ENCODE peak calls at places on chromosomes 13 and 19, in ten cellular contexts. One of them, this sample, is unnamed.

GRCh38 chr13:43614063-43614462 is 172.7 kb downstream of the ENOX1 start:
- DNase-seq in heart right ventricle: no peak
- DNase-seq in cardiac muscle cell: no peak
- DNase-seq in fibroblast of lung: no peak
- DNase-seq in colonic mucosa: no peak
- DNase-seq in IMR-90: no peak
- DNase-seq in lower leg skin: no peak
- DNase-seq in foreskin fibroblast: no peak
- DNase-seq in brain microvascular endothelial cell: no peak
- DNase-seq in AG04450: no peak
- DNase-seq in this sample: no peak

GRCh38 chr13:59458908-59459579 is 704.7 kb downstream of the DIAPH3 start:
- DNase-seq in heart right ventricle: peak
- DNase-seq in cardiac muscle cell: peak
- DNase-seq in fibroblast of lung: peak
- DNase-seq in colonic mucosa: no peak
- DNase-seq in IMR-90: peak
- DNase-seq in lower leg skin: no peak
- DNase-seq in foreskin fibroblast: peak
- DNase-seq in brain microvascular endothelial cell: peak
- DNase-seq in AG04450: peak
- DNase-seq in this sample: peak

GRCh38 chr13:41065098-41065497 is 3.8 kb downstream of the WBP4 start:
- DNase-seq in heart right ventricle: no peak
- DNase-seq in cardiac muscle cell: peak
- DNase-seq in fibroblast of lung: peak
- DNase-seq in colonic mucosa: no peak
- DNase-seq in IMR-90: peak
- DNase-seq in lower leg skin: no peak
- DNase-seq in foreskin fibroblast: peak
- DNase-seq in brain microvascular endothelial cell: no peak
- DNase-seq in AG04450: peak
- DNase-seq in this sample: peak

GRCh38 chr19:11378319-11379189 is 4.1 kb downstream of the SWSAP1 start:
- DNase-seq in heart right ventricle: peak
- DNase-seq in cardiac muscle cell: peak
- DNase-seq in fibroblast of lung: peak
- DNase-seq in colonic mucosa: peak
- DNase-seq in IMR-90: peak
- DNase-seq in lower leg skin: peak
- DNase-seq in foreskin fibroblast: peak
- DNase-seq in brain microvascular endothelial cell: peak
- DNase-seq in AG04450: no peak
- DNase-seq in this sample: peak

GRCh38 chr13:65966991-65967451 is 1263.1 kb downstream of the PCDH9 start:
- DNase-seq in heart right ventricle: no peak
- DNase-seq in cardiac muscle cell: peak
- DNase-seq in fibroblast of lung: peak
- DNase-seq in colonic mucosa: no peak
- DNase-seq in IMR-90: peak
- DNase-seq in lower leg skin: no peak
- DNase-seq in foreskin fibroblast: peak
- DNase-seq in brain microvascular endothelial cell: peak
- DNase-seq in AG04450: no peak
- DNase-seq in this sample: no peak

GRCh38 chr13:110331362-110331761 is 24.3 kb downstream of the COL4A2 start:
- DNase-seq in heart right ventricle: no peak
- DNase-seq in cardiac muscle cell: peak
- DNase-seq in fibroblast of lung: peak
- DNase-seq in colonic mucosa: no peak
- DNase-seq in IMR-90: peak
- DNase-seq in lower leg skin: no peak
- DNase-seq in foreskin fibroblast: no peak
- DNase-seq in brain microvascular endothelial cell: peak
- DNase-seq in AG04450: no peak
- DNase-seq in this sample: no peak

GRCh38 chr19:50794074-50794777 is 4.0 kb downstream of the ACP4 start:
- DNase-seq in heart right ventricle: no peak
- DNase-seq in cardiac muscle cell: no peak
- DNase-seq in fibroblast of lung: no peak
- DNase-seq in colonic mucosa: peak
- DNase-seq in IMR-90: no peak
- DNase-seq in lower leg skin: no peak
- DNase-seq in foreskin fibroblast: peak
- DNase-seq in brain microvascular endothelial cell: no peak
- DNase-seq in AG04450: no peak
- DNase-seq in this sample: no peak

GRCh38 chr13:50892162-50892944 is 17.2 kb upstream of the RNASEH2B start:
- DNase-seq in heart right ventricle: no peak
- DNase-seq in cardiac muscle cell: no peak
- DNase-seq in fibroblast of lung: no peak
- DNase-seq in colonic mucosa: no peak
- DNase-seq in IMR-90: no peak
- DNase-seq in lower leg skin: no peak
- DNase-seq in foreskin fibroblast: no peak
- DNase-seq in brain microvascular endothelial cell: no peak
- DNase-seq in AG04450: no peak
- DNase-seq in this sample: no peak

GRCh38 chr13:108120332-108120731 is 95.0 kb downstream of the LIG4 start:
- DNase-seq in heart right ventricle: no peak
- DNase-seq in cardiac muscle cell: no peak
- DNase-seq in fibroblast of lung: no peak
- DNase-seq in colonic mucosa: no peak
- DNase-seq in IMR-90: no peak
- DNase-seq in lower leg skin: no peak
- DNase-seq in foreskin fibroblast: no peak
- DNase-seq in brain microvascular endothelial cell: no peak
- DNase-seq in AG04450: no peak
- DNase-seq in this sample: no peak

GRCh38 chr19:17246681-17247425 is 1.1 kb upstream of the NR2F6 start:
- DNase-seq in heart right ventricle: peak
- DNase-seq in cardiac muscle cell: peak
- DNase-seq in fibroblast of lung: peak
- DNase-seq in colonic mucosa: peak
- DNase-seq in IMR-90: peak
- DNase-seq in lower leg skin: no peak
- DNase-seq in foreskin fibroblast: peak
- DNase-seq in brain microvascular endothelial cell: no peak
- DNase-seq in AG04450: no peak
- DNase-seq in this sample: no peak

GRCh38 chr19:40691421-40692211 is 1.2 kb upstream of the NUMBL start:
- DNase-seq in heart right ventricle: no peak
- DNase-seq in cardiac muscle cell: no peak
- DNase-seq in fibroblast of lung: peak
- DNase-seq in colonic mucosa: no peak
- DNase-seq in IMR-90: no peak
- DNase-seq in lower leg skin: no peak
- DNase-seq in foreskin fibroblast: peak
- DNase-seq in brain microvascular endothelial cell: no peak
- DNase-seq in AG04450: no peak
- DNase-seq in this sample: no peak

GRCh38 chr13:112456138-112457056 is 80.2 kb downstream of the SPACA7 start:
- DNase-seq in heart right ventricle: no peak
- DNase-seq in cardiac muscle cell: no peak
- DNase-seq in fibroblast of lung: no peak
- DNase-seq in colonic mucosa: no peak
- DNase-seq in IMR-90: no peak
- DNase-seq in lower leg skin: no peak
- DNase-seq in foreskin fibroblast: no peak
- DNase-seq in brain microvascular endothelial cell: no peak
- DNase-seq in AG04450: no peak
- DNase-seq in this sample: no peak

GRCh38 chr19:51749979-51750378 is 1.7 kb downstream of the FPR1 start:
- DNase-seq in heart right ventricle: no peak
- DNase-seq in cardiac muscle cell: peak
- DNase-seq in fibroblast of lung: peak
- DNase-seq in colonic mucosa: no peak
- DNase-seq in IMR-90: no peak
- DNase-seq in lower leg skin: no peak
- DNase-seq in foreskin fibroblast: no peak
- DNase-seq in brain microvascular endothelial cell: no peak
- DNase-seq in AG04450: no peak
- DNase-seq in this sample: no peak

GRCh38 chr13:114026128-114026880 is 52.4 kb upstream of the C13orf46 start:
- DNase-seq in heart right ventricle: peak
- DNase-seq in cardiac muscle cell: no peak
- DNase-seq in fibroblast of lung: no peak
- DNase-seq in colonic mucosa: no peak
- DNase-seq in IMR-90: no peak
- DNase-seq in lower leg skin: no peak
- DNase-seq in foreskin fibroblast: no peak
- DNase-seq in brain microvascular endothelial cell: no peak
- DNase-seq in AG04450: no peak
- DNase-seq in this sample: no peak

GRCh38 chr13:114029866-114030625 is 56.2 kb upstream of the C13orf46 start:
- DNase-seq in heart right ventricle: peak
- DNase-seq in cardiac muscle cell: no peak
- DNase-seq in fibroblast of lung: no peak
- DNase-seq in colonic mucosa: no peak
- DNase-seq in IMR-90: no peak
- DNase-seq in lower leg skin: no peak
- DNase-seq in foreskin fibroblast: no peak
- DNase-seq in brain microvascular endothelial cell: no peak
- DNase-seq in AG04450: no peak
- DNase-seq in this sample: no peak

GRCh38 chr13:114025432-114026127 is 51.7 kb upstream of the C13orf46 start:
- DNase-seq in heart right ventricle: peak
- DNase-seq in cardiac muscle cell: peak
- DNase-seq in fibroblast of lung: peak
- DNase-seq in colonic mucosa: no peak
- DNase-seq in IMR-90: peak
- DNase-seq in lower leg skin: no peak
- DNase-seq in foreskin fibroblast: peak
- DNase-seq in brain microvascular endothelial cell: peak
- DNase-seq in AG04450: peak
- DNase-seq in this sample: peak

GRCh38 chr13:114027046-114027760 is 53.3 kb upstream of the C13orf46 start:
- DNase-seq in heart right ventricle: peak
- DNase-seq in cardiac muscle cell: peak
- DNase-seq in fibroblast of lung: peak
- DNase-seq in colonic mucosa: no peak
- DNase-seq in IMR-90: peak
- DNase-seq in lower leg skin: no peak
- DNase-seq in foreskin fibroblast: peak
- DNase-seq in brain microvascular endothelial cell: no peak
- DNase-seq in AG04450: no peak
- DNase-seq in this sample: no peak

GRCh38 chr13:114027826-114028225 is 54.0 kb upstream of the C13orf46 start:
- DNase-seq in heart right ventricle: peak
- DNase-seq in cardiac muscle cell: no peak
- DNase-seq in fibroblast of lung: no peak
- DNase-seq in colonic mucosa: no peak
- DNase-seq in IMR-90: no peak
- DNase-seq in lower leg skin: no peak
- DNase-seq in foreskin fibroblast: no peak
- DNase-seq in brain microvascular endothelial cell: no peak
- DNase-seq in AG04450: no peak
- DNase-seq in this sample: no peak
- H3K4me3 ChIP-seq in heart right ventricle: no peak
- H3K4me3 ChIP-seq in cardiac muscle cell: no peak
- H3K4me3 ChIP-seq in fibroblast of lung: no peak
- H3K4me3 ChIP-seq in colonic mucosa: no peak
- H3K4me3 ChIP-seq in IMR-90: no peak
- H3K4me3 ChIP-seq in lower leg skin: no peak
- H3K4me3 ChIP-seq in foreskin fibroblast: no peak
- H3K4me3 ChIP-seq in brain microvascular endothelial cell: no peak
- H3K4me3 ChIP-seq in AG04450: no peak
- H3K4me3 ChIP-seq in this sample: no peak

DNA sequence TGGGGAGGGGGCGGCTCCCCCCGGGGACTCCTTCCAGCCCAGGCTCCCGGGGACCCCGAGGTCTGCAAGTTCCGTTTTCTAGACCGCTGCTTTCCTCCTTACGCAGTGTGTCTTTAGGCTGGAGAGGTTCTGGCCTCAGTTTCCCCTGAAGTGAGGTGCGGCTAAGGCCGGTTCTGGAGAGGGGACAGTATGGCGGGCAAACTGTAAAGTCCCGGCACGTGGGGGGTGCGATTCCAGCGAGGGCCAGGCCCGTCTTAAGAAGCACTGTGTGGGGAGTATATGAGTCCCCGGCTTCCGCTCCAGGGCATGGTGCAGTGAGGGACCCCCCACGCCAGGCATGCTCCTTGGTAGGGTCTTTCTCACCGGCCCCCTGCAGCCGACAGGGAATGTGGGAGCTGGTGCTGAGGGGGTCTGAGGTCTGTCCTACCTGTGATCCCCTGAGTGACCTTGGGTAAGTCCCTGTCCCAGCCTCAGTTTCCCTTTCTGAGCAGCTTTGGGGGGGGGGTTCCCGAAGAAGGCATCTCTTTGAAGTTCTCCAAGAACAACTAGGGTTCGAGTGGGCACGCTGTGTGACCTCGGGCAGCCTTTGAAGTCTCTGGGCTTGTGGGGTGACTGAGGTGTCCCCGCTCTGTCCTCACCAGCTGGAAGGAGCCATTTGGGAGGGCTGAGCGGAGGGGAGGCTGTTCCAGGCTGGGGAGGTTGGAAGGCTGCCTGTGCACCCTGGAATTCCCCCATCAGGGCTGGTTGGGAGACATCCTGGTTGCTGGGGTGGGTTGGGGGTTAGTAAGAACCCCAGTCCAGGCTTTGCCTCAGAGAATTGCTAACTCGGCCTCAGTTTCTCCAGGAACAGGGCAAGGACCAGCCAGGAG is 1.4 kb downstream of the NFIC start:
- DNase-seq in heart right ventricle: no peak
- DNase-seq in cardiac muscle cell: no peak
- DNase-seq in fibroblast of lung: no peak
- DNase-seq in colonic mucosa: peak
- DNase-seq in IMR-90: no peak
- DNase-seq in lower leg skin: no peak
- DNase-seq in foreskin fibroblast: peak
- DNase-seq in brain microvascular endothelial cell: no peak
- DNase-seq in AG04450: no peak
- DNase-seq in this sample: no peak
- H3K4me3 ChIP-seq in heart right ventricle: peak
- H3K4me3 ChIP-seq in cardiac muscle cell: peak
- H3K4me3 ChIP-seq in fibroblast of lung: peak
- H3K4me3 ChIP-seq in colonic mucosa: peak
- H3K4me3 ChIP-seq in IMR-90: peak
- H3K4me3 ChIP-seq in lower leg skin: peak
- H3K4me3 ChIP-seq in foreskin fibroblast: peak
- H3K4me3 ChIP-seq in brain microvascular endothelial cell: peak
- H3K4me3 ChIP-seq in AG04450: peak
- H3K4me3 ChIP-seq in this sample: peak

GRCh38 chr19:55648657-55649578 is 906 bp downstream of the CCDC106 start:
- DNase-seq in heart right ventricle: no peak
- DNase-seq in cardiac muscle cell: no peak
- DNase-seq in fibroblast of lung: no peak
- DNase-seq in colonic mucosa: no peak
- DNase-seq in IMR-90: no peak
- DNase-seq in lower leg skin: no peak
- DNase-seq in foreskin fibroblast: no peak
- DNase-seq in brain microvascular endothelial cell: no peak
- DNase-seq in AG04450: no peak
- DNase-seq in this sample: no peak
- H3K4me3 ChIP-seq in heart right ventricle: peak
- H3K4me3 ChIP-seq in cardiac muscle cell: peak
- H3K4me3 ChIP-seq in fibroblast of lung: peak
- H3K4me3 ChIP-seq in colonic mucosa: peak
- H3K4me3 ChIP-seq in IMR-90: peak
- H3K4me3 ChIP-seq in lower leg skin: peak
- H3K4me3 ChIP-seq in foreskin fibroblast: peak
- H3K4me3 ChIP-seq in brain microvascular endothelial cell: peak
- H3K4me3 ChIP-seq in AG04450: peak
- H3K4me3 ChIP-seq in this sample: peak

GRCh38 chr19:35353635-35354034 is 4.6 kb upstream of the FFAR3 start:
- DNase-seq in heart right ventricle: no peak
- DNase-seq in cardiac muscle cell: peak
- DNase-seq in fibroblast of lung: no peak
- DNase-seq in colonic mucosa: no peak
- DNase-seq in IMR-90: no peak
- DNase-seq in lower leg skin: peak
- DNase-seq in foreskin fibroblast: peak
- DNase-seq in brain microvascular endothelial cell: no peak
- DNase-seq in AG04450: no peak
- DNase-seq in this sample: no peak
- H3K4me3 ChIP-seq in heart right ventricle: no peak
- H3K4me3 ChIP-seq in cardiac muscle cell: no peak
- H3K4me3 ChIP-seq in fibroblast of lung: no peak
- H3K4me3 ChIP-seq in colonic mucosa: no peak
- H3K4me3 ChIP-seq in IMR-90: no peak
- H3K4me3 ChIP-seq in lower leg skin: no peak
- H3K4me3 ChIP-seq in foreskin fibroblast: no peak
- H3K4me3 ChIP-seq in brain microvascular endothelial cell: no peak
- H3K4me3 ChIP-seq in AG04450: no peak
- H3K4me3 ChIP-seq in this sample: no peak